ENCODE peak calls at places on chromosomes 1 and 21, in ten cellular contexts. F is brain microvascular endothelial cell; T is Peyer's patch; O is psoas muscle; D is pancreas; Q is AG04450; I is neuronal stem cell; Y is CD8-positive, alpha-beta memory T cell; E is fibroblast of the aortic adventitia; L is Caco-2. N is an unnamed sample.

GRCh38 chr1:55531644-55532043 is 316.5 kb upstream of the USP24 start:
- DNase-seq in D (no peak), Q (no peak), Y (no peak), E (peak; percentile 16), T (no peak), I (no peak), L (no peak), F (no peak), O (no peak), N (peak; percentile 52)

GRCh38 chr1:235999259-235999925 is 65.5 kb downstream of the NID1 start:
- DNase-seq in Y (peak; percentile 89), T (no peak), E (peak; percentile 88), F (peak; percentile 97), Q (peak; percentile 74), L (no peak), D (no peak), I (no peak), O (no peak), N (peak; percentile 98)

GRCh38 chr1:36159614-36160387 is 3.8 kb downstream of the MAP7D1 start:
- DNase-seq in D (no peak), L (no peak), O (no peak), F (no peak), T (no peak), Y (no peak), E (no peak), Q (no peak), I (no peak), N (no peak)

GRCh38 chr1:92544756-92545165 is 58.0 kb upstream of the GFI1 start:
- DNase-seq in O (no peak), E (no peak), D (no peak), T (no peak), Q (no peak), L (no peak), F (peak; percentile 31), Y (no peak), I (no peak), N (no peak)

GRCh38 chr1:196558424-196558823 is 49.8 kb downstream of the KCNT2 start:
- DNase-seq in L (no peak), Y (no peak), I (no peak), O (no peak), F (peak; percentile 67), D (no peak), Q (peak; percentile 6), T (no peak), E (peak; percentile 87), N (peak; percentile 86)

GRCh38 chr1:112011231-112011630 is 21.8 kb upstream of the KCND3 start:
- DNase-seq in L (no peak), D (no peak), E (peak; percentile 67), O (no peak), Y (no peak), I (no peak), F (no peak), T (no peak), Q (no peak), N (peak; percentile 75)

GRCh38 chr21:37700641-37701202 is 215.5 kb downstream of the KCNJ6 start:
- DNase-seq in L (peak; percentile 73), O (no peak), D (peak; percentile 68), T (no peak), Y (no peak), Q (peak; percentile 61), F (peak; percentile 61), E (peak; percentile 79), I (peak; percentile 60), N (peak; percentile 87)

GRCh38 chr1:13607002-13607401 is 23.4 kb downstream of the PDPN start:
- DNase-seq in F (no peak), I (no peak), E (no peak), D (no peak), L (no peak), O (no peak), Q (no peak), T (no peak), Y (no peak), N (no peak)

GRCh38 chr1:223715710-223716103 is 3.4 kb downstream of the CAPN2 start:
- DNase-seq in L (no peak), T (no peak), O (no peak), Q (no peak), I (no peak), Y (no peak), D (no peak), E (no peak), F (no peak), N (no peak)

GRCh38 chr1:223713546-223714420 is 1.4 kb downstream of the CAPN2 start:
- DNase-seq in F (no peak), Y (no peak), L (no peak), D (no peak), I (no peak), E (no peak), O (no peak), Q (no peak), T (peak; percentile 58), N (no peak)

GRCh38 chr1:223714421-223714724 is 2.0 kb downstream of the CAPN2 start:
- DNase-seq in Q (no peak), T (no peak), O (no peak), F (no peak), E (no peak), I (no peak), D (no peak), Y (no peak), L (no peak), N (no peak)

GRCh38 chr1:223716302-223716862 is 4.0 kb downstream of the CAPN2 start:
- DNase-seq in D (no peak), L (no peak), O (no peak), T (peak; percentile 72), Y (peak; percentile 80), I (no peak), E (peak; percentile 57), Q (no peak), F (no peak), N (no peak)

DNA sequence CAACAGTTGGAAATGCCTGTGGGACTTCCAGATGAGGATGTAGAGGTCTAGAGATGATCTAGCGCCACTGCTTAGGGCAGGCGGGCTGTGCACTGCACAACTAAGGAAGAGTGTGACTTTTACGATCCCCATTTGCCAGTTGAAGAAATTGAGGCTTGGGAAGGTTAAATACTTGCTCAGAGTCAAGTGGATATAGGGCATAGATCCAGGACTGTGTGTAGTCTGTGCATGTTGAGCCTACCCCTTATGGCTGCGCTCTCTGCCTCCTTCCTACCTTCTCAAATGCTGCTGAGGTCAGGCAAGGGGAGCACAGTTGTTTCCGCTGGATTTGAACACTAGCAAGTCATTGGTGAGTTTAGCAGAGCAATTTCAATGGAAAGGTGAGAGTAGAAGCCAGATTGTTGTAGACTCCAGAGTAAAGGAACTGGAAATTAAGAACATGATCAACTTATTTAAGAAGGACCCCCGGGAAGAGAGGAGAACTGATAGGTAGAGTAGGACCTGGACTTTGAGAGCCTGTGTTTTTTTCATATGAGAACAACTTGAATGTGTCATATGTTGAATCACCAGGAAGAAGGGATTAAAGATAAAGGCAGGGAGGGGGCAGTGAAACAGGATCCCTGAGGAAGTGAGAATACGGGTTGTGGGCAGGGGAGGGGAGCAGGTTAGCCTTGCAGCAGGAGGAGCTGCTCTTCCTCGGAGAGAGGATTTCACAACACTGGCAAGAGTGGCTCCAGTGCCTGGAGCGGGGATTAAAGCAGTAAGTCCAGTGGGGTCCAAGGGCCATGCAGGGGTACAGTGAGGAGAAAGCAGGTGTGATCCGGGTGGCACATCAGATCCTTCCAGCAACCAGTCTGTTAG is 2.7 kb downstream of the CAPN2 start:
- DNase-seq in Q (no peak), E (peak; percentile 73), F (peak; percentile 89), I (no peak), L (peak; percentile 53), Y (no peak), T (peak; percentile 55), D (no peak), O (no peak), N (peak; percentile 93)
- H3K4me3 ChIP-seq in Q (peak overlapping the region; percentile 95), E (peak overlapping the region; percentile 93), F (peak overlapping the region; percentile 97), I (no peak overlapping the region), L (no peak overlapping the region), Y (peak overlapping the region; percentile 55), T (no peak overlapping the region), D (no peak overlapping the region), O (peak overlapping the region; percentile 89), N (peak overlapping the region; percentile 92)

GRCh38 chr1:44645466-44646244 is 28.6 kb downstream of the TMEM53 start:
- DNase-seq in Y (no peak), T (peak; percentile 88), O (peak; percentile 89), F (no peak), L (no peak), Q (no peak), E (peak; percentile 63), D (no peak), I (no peak), N (peak; percentile 72)
- H3K4me3 ChIP-seq in Y (no peak overlapping the region), T (no peak overlapping the region), O (peak overlapping the region; percentile 41), F (no peak overlapping the region), L (no peak overlapping the region), Q (no peak overlapping the region), E (no peak overlapping the region), D (no peak overlapping the region), I (no peak overlapping the region), N (no peak overlapping the region)

GRCh38 chr1:152190589-152190988 is 31.6 kb upstream of the RPTN start:
- DNase-seq in T (no peak), I (no peak), F (no peak), E (peak; percentile 68), Y (no peak), Q (no peak), O (no peak), D (no peak), L (no peak), N (peak; percentile 85)

GRCh38 chr1:152188673-152189591 is 29.9 kb upstream of the RPTN start:
- DNase-seq in I (no peak), Y (peak; percentile 84), E (peak; percentile 78), T (peak; percentile 90), Q (no peak), O (peak; percentile 78), L (peak; percentile 70), D (peak; percentile 48), F (peak; percentile 40), N (peak; percentile 72)

GRCh38 chr1:152191260-152191659 is 32.2 kb upstream of the RPTN start:
- DNase-seq in T (no peak), I (no peak), L (no peak), F (no peak), Q (no peak), D (no peak), Y (no peak), O (no peak), E (no peak), N (no peak)

GRCh38 chr1:152191711-152192110 is 32.3 kb downstream of the HRNR start:
- DNase-seq in Y (no peak), E (no peak), I (no peak), L (no peak), T (no peak), D (no peak), F (no peak), Q (no peak), O (no peak), N (no peak)

DNA sequence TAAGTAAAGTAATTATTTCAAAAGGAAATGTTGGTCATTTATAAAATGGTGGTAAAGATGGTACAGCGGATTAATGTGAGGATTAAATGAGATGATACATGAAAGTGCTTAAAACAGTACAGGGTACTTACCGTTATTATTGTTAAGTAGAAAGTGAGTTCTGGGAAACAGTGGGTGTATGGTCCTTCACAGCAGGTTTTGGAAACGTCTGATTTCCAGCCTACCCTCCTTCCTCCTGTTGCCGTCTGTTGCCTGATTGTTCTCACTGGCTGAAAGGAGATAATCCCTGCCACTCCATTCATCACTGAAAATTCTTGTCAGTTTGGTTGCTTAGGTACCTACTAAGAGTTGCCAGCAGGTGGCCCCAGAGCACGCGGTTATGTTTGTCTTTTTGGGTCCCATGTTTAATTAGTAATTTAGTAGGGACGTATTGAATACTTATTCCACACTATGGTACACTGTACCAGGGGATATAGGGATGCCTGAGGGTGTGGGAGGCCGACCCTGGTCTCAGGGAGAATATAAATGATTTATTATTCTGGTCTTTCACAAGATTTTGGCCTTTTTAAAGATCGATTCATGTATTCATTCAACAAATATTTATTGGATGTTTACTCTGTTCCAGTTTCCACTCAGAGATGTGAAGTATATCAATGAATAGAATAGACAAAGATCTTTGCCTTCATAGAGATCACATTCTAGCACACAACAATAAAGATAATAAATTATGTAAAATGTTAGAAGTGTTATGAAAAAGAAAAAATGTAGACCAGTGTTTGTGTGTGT is 30.8 kb upstream of the RPTN start:
- DNase-seq in L (peak; percentile 70), Q (no peak), F (peak; percentile 64), O (peak; percentile 57), D (peak; percentile 33), I (peak; percentile 11), Y (peak; percentile 74), T (peak; percentile 80), E (peak; percentile 74), N (peak; percentile 78)
- H3K4me3 ChIP-seq in L (no peak overlapping the region), Q (no peak overlapping the region), F (peak overlapping the region; percentile 57), O (peak overlapping the region; percentile 57), D (peak overlapping the region; percentile 62), I (no peak overlapping the region), Y (peak overlapping the region; percentile 57), T (no peak overlapping the region), E (peak overlapping the region; percentile 65), N (peak overlapping the region; percentile 58)

DNA sequence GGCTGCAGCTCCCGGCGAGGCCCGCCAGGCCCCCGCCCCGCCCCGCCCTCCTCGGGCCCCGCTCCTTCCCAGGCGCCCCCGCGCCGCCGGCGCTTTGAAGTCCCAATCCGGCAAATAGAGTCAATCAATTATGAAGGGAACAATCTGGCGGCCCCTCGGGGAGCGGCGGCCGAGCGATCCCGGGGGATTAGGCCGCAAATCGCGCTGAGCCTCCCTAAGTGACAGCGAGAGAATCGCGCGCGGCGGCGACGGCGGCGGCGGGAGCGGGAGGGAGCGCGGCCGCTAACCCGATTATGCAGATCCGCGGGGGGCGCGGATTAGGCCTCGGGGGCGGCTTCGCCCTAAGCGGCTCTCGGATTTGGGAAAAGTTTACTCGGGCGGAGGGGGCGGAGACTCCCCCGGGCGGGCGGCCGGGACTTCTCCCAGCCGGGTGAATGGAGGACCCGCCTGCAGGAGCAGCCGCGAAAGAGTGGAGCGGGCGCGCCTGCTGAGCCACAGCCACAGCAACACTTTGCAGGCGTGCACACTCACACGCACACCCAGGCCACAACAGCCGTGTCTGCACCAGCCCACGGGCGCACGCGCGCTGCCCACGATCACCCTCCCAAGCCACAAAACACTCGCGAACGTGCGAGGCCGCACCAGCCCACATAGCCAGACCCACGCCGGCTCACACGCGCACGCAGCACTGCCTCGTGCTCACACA is 23.0 kb upstream of the DMBX1 start:
- DNase-seq in D (no peak), E (peak; percentile 7), Q (no peak), Y (no peak), T (no peak), L (peak; percentile 39), O (no peak), I (peak; percentile 95), F (no peak), N (no peak)
- H3K4me3 ChIP-seq in D (peak overlapping the region; percentile 76), E (peak overlapping the region; percentile 59), Q (peak overlapping the region; percentile 48), Y (no peak overlapping the region), T (peak overlapping the region; percentile 32), L (peak overlapping the region; percentile 48), O (peak overlapping the region; percentile 76), I (peak overlapping the region; percentile 48), F (peak overlapping the region; percentile 49), N (peak overlapping the region; percentile 40)

N was measured in fibroblast of mammary gland.